ENCODE peak calls at places on chromosomes 2 and 18, in six cellular contexts. One of them, this sample, is unnamed.

GRCh38 chr18:39184176-39184575 is 1618.6 kb upstream of the CELF4 start:
- DNase-seq in OCI-LY7: no peak
- DNase-seq in tibial nerve: no peak
- DNase-seq in breast epithelium: no peak
- DNase-seq in kidney: no peak
- DNase-seq in CD4-positive, CD25-positive, alpha-beta regulatory T cell: no peak
- DNase-seq in this sample: no peak

GRCh38 chr2:193627187-193627917 is 1432.6 kb upstream of the TMEFF2 start:
- DNase-seq in CD4-positive, CD25-positive, alpha-beta regulatory T cell: no peak
- DNase-seq in OCI-LY7: no peak
- DNase-seq in kidney: no peak
- DNase-seq in tibial nerve: no peak
- DNase-seq in breast epithelium: no peak
- DNase-seq in this sample: no peak

GRCh38 chr2:120546077-120546864 is 189.4 kb upstream of the GLI2 start:
- DNase-seq in tibial nerve: peak; percentile 50
- DNase-seq in CD4-positive, CD25-positive, alpha-beta regulatory T cell: no peak
- DNase-seq in OCI-LY7: no peak
- DNase-seq in kidney: no peak
- DNase-seq in breast epithelium: no peak
- DNase-seq in this sample: no peak

GRCh38 chr18:39350916-39351315 is 1785.3 kb upstream of the CELF4 start:
- DNase-seq in tibial nerve: no peak
- DNase-seq in CD4-positive, CD25-positive, alpha-beta regulatory T cell: no peak
- DNase-seq in OCI-LY7: no peak
- DNase-seq in kidney: no peak
- DNase-seq in breast epithelium: no peak
- DNase-seq in this sample: no peak

GRCh38 chr2:33009249-33009648 is 62.5 kb downstream of the LTBP1 start:
- DNase-seq in OCI-LY7: no peak
- DNase-seq in tibial nerve: no peak
- DNase-seq in CD4-positive, CD25-positive, alpha-beta regulatory T cell: no peak
- DNase-seq in breast epithelium: no peak
- DNase-seq in kidney: no peak
- DNase-seq in this sample: no peak

GRCh38 chr2:179428659-179429058 is 164.0 kb upstream of the SESTD1 start:
- DNase-seq in kidney: no peak
- DNase-seq in breast epithelium: no peak
- DNase-seq in CD4-positive, CD25-positive, alpha-beta regulatory T cell: no peak
- DNase-seq in tibial nerve: no peak
- DNase-seq in OCI-LY7: no peak
- DNase-seq in this sample: no peak

GRCh38 chr2:99088017-99088416 is 53.5 kb upstream of the C2orf15 start:
- DNase-seq in CD4-positive, CD25-positive, alpha-beta regulatory T cell: peak; percentile 53
- DNase-seq in tibial nerve: no peak
- DNase-seq in kidney: no peak
- DNase-seq in breast epithelium: no peak
- DNase-seq in OCI-LY7: no peak
- DNase-seq in this sample: no peak

GRCh38 chr18:79208882-79209281 is 139.7 kb downstream of the ATP9B start:
- DNase-seq in tibial nerve: no peak
- DNase-seq in CD4-positive, CD25-positive, alpha-beta regulatory T cell: no peak
- DNase-seq in OCI-LY7: no peak
- DNase-seq in breast epithelium: no peak
- DNase-seq in kidney: no peak
- DNase-seq in this sample: no peak

GRCh38 chr2:218886461-218886947 is 5.9 kb downstream of the WNT10A start:
- DNase-seq in breast epithelium: no peak
- DNase-seq in kidney: peak; percentile 67
- DNase-seq in CD4-positive, CD25-positive, alpha-beta regulatory T cell: no peak
- DNase-seq in OCI-LY7: no peak
- DNase-seq in tibial nerve: no peak
- DNase-seq in this sample: no peak

GRCh38 chr18:9232977-9233376 is 96.4 kb downstream of the ANKRD12 start:
- DNase-seq in tibial nerve: no peak
- DNase-seq in CD4-positive, CD25-positive, alpha-beta regulatory T cell: no peak
- DNase-seq in OCI-LY7: no peak
- DNase-seq in kidney: no peak
- DNase-seq in breast epithelium: no peak
- DNase-seq in this sample: no peak

GRCh38 chr2:236579746-236580315 is 10.2 kb downstream of the ACKR3 start:
- DNase-seq in CD4-positive, CD25-positive, alpha-beta regulatory T cell: no peak
- DNase-seq in OCI-LY7: no peak
- DNase-seq in breast epithelium: no peak
- DNase-seq in kidney: no peak
- DNase-seq in tibial nerve: no peak
- DNase-seq in this sample: no peak

GRCh38 chr2:44163782-44164181 is 4.9 kb upstream of the PPM1B start:
- DNase-seq in kidney: no peak
- DNase-seq in OCI-LY7: no peak
- DNase-seq in CD4-positive, CD25-positive, alpha-beta regulatory T cell: no peak
- DNase-seq in breast epithelium: no peak
- DNase-seq in tibial nerve: no peak
- DNase-seq in this sample: no peak

DNA sequence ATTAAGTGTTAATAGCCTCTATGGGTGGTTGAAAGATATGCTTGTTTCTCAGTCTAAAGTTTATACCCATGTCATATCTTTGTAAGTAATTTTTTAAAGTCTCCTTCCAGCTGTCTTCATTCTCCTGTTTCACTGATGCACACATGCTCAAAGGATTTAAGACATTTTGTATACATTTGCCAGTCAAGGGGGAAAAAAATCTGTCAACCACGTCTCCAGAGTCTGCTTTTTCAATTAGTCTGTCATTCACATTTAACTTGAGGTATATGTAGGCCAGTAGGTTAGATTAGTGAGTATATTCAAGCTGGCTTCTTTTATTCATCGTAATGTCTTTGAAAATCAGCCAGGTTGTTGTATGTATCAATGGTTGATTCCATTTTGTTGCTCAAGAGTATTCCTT is 193.5 kb downstream of the MCFD2 start:
- DNase-seq in CD4-positive, CD25-positive, alpha-beta regulatory T cell: no peak
- DNase-seq in breast epithelium: no peak
- DNase-seq in OCI-LY7: no peak
- DNase-seq in kidney: no peak
- DNase-seq in tibial nerve: no peak
- DNase-seq in this sample: no peak
- H3K4me1 ChIP-seq in CD4-positive, CD25-positive, alpha-beta regulatory T cell: peaks cover 11% of the 10 kb centered on the region
- H3K4me1 ChIP-seq in breast epithelium: no peaks in the 10 kb centered on the region
- H3K4me1 ChIP-seq in OCI-LY7: peaks cover 15% of the 10 kb centered on the region
- H3K4me1 ChIP-seq in kidney: peaks cover 16% of the 10 kb centered on the region
- H3K4me1 ChIP-seq in tibial nerve: peaks cover 5% of the 10 kb centered on the region
- H3K4me1 ChIP-seq in this sample: peaks cover 49% of the 10 kb centered on the region

DNA sequence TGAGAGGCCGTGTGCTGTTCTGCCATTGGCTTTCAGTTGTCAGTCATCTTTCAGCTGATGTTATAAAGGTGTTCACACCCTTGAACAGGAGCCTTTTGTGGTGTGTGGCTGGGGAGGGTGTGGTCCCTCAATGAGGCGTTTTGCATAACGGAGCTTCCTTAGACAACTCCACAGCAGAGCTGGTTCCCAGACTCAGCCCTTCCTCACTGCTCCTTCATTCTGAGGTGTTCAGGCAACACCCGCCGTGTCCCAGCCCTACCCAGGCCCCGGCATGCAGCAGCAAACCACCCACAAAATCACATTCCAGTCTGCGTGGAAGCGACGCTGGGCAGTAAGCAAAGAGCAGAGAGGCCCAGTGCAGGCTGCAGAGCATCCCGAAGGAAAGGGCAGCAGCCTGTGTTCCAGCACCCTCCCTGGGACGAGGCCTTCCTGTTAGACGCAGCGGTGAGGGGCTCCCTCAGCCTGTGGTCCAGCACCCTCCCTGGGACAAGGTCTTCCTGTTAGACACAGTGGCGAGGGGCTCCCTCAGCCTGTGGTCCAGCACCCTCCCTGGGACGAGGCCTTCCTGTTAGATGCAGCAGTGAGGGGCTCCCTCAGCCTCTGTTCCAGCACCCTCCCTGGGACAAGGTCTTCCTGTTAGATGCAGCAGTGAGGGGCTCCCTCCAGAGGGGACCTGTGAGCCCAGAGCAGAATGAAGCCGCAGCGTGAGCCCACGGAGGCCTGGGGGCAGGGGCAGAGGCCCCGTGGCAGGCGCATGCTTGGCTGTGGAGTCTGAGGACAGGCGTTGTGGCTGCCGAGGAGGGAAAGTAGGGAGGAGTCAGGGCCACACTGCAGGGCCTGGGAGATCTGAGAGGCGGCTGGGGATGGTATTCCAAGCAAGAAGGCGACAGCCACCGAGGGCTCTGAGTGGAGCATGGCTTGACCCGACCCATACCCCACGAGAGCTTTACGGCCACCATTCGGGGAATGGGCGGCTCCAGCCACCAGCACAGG is 201.8 kb upstream of the HDAC4 start:
- DNase-seq in breast epithelium: peak; percentile 25
- DNase-seq in kidney: no peak
- DNase-seq in CD4-positive, CD25-positive, alpha-beta regulatory T cell: peak; percentile 47
- DNase-seq in tibial nerve: no peak
- DNase-seq in OCI-LY7: no peak
- DNase-seq in this sample: peak; percentile 39
- H3K9me3 ChIP-seq in breast epithelium: no peaks in the 10 kb centered on the region
- H3K9me3 ChIP-seq in kidney: no peaks in the 10 kb centered on the region
- H3K9me3 ChIP-seq in CD4-positive, CD25-positive, alpha-beta regulatory T cell: no peaks in the 10 kb centered on the region
- H3K9me3 ChIP-seq in tibial nerve: no peaks in the 10 kb centered on the region
- H3K9me3 ChIP-seq in OCI-LY7: no peaks in the 10 kb centered on the region
- H3K9me3 ChIP-seq in this sample: no peaks in the 10 kb centered on the region

DNA sequence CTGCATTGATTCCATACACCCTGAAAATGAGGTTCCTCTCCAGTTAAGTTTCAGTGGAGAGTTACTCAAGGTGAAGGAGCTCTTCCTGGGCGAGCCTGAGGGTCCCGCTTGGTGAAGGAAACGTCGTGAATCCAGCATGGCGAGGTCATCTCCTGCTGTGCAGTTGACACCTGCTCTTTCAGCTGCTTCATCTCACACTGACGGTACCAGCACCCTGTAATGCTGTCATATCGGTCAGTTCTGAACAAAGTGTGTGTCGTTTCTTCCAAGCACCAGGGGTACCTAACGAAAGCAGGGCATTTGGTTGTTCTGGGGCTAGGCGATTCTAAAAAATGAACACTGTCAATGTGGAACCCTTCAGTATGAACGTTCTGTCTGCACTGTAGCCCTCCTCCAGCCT is 52.6 kb downstream of the ITGB1BP1 start:
- DNase-seq in kidney: no peak
- DNase-seq in tibial nerve: no peak
- DNase-seq in breast epithelium: no peak
- DNase-seq in CD4-positive, CD25-positive, alpha-beta regulatory T cell: no peak
- DNase-seq in OCI-LY7: no peak
- DNase-seq in this sample: no peak
- H3K36me3 ChIP-seq in kidney: peaks cover 8% of the 10 kb centered on the region
- H3K36me3 ChIP-seq in tibial nerve: no peaks in the 10 kb centered on the region
- H3K36me3 ChIP-seq in breast epithelium: no peaks in the 10 kb centered on the region
- H3K36me3 ChIP-seq in CD4-positive, CD25-positive, alpha-beta regulatory T cell: no peaks in the 10 kb centered on the region
- H3K36me3 ChIP-seq in OCI-LY7: no peaks in the 10 kb centered on the region
- H3K36me3 ChIP-seq in this sample: peaks cover 68% of the 10 kb centered on the region

DNA sequence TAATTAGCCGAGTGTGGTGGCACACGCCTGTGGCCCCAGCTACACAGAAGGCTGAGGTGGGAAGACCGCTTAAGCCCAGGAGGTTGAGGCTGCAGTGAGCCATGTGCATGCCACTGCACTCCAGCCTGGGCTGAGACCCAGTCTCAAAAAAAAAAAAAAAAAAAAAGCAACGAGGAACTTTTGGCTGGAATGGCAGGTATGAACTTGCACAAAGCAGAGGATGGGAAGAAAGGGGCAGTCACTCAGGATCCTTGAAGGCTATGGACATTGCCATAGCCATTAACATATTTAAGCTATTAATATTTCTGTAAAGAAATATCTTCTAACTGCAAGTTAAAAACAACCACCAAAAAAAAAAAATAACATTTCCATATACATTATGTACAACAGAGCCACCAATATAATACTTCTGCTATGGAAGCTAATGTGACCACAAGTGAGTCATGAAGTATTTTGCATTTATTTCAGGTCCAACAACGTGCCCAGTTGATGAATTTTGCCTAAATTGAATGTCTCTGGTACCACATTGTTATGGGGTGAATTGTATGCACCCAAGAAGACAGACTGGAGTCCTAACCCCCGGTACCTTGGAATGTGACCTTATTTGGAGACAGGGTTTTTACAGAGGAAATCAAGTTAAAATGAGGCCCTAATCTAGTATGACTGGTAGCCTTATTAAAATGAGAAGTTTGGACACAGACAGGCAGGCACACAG is 102.9 kb downstream of the RBMS1 start:
- DNase-seq in kidney: no peak
- DNase-seq in CD4-positive, CD25-positive, alpha-beta regulatory T cell: no peak
- DNase-seq in tibial nerve: no peak
- DNase-seq in breast epithelium: no peak
- DNase-seq in OCI-LY7: no peak
- DNase-seq in this sample: no peak
- H3K4me1 ChIP-seq in kidney: peaks cover 18% of the 10 kb centered on the region
- H3K4me1 ChIP-seq in CD4-positive, CD25-positive, alpha-beta regulatory T cell: peaks cover 57% of the 10 kb centered on the region
- H3K4me1 ChIP-seq in tibial nerve: peaks cover 52% of the 10 kb centered on the region
- H3K4me1 ChIP-seq in breast epithelium: peaks cover 6% of the 10 kb centered on the region
- H3K4me1 ChIP-seq in OCI-LY7: peaks cover 30% of the 10 kb centered on the region
- H3K4me1 ChIP-seq in this sample: peaks cover 89% of the 10 kb centered on the region

DNA sequence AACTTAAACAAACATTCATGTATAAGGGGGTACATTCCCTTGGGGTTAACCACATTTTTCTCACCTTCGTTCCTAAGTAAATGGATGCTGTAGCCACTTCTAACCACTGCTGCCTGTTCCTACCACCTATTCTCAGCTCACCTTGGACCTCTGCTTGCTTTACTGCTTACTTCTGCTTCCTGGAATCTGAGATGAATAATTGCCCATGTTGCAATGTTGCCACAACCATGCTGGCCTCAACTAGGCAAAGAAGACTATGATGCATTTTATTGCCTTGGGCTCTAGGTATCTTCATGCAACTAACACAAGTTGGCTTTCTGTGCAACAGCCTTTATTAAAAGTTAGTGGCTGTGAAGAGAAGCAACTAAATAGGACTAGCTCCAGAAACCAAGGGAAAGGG is 106.3 kb upstream of the TCF4 start:
- DNase-seq in OCI-LY7: no peak
- DNase-seq in kidney: no peak
- DNase-seq in CD4-positive, CD25-positive, alpha-beta regulatory T cell: no peak
- DNase-seq in breast epithelium: no peak
- DNase-seq in tibial nerve: no peak
- DNase-seq in this sample: no peak
- H3K9me3 ChIP-seq in OCI-LY7: no peaks in the 10 kb centered on the region
- H3K9me3 ChIP-seq in kidney: no peaks in the 10 kb centered on the region
- H3K9me3 ChIP-seq in CD4-positive, CD25-positive, alpha-beta regulatory T cell: no peaks in the 10 kb centered on the region
- H3K9me3 ChIP-seq in breast epithelium: no peaks in the 10 kb centered on the region
- H3K9me3 ChIP-seq in tibial nerve: no peaks in the 10 kb centered on the region
- H3K9me3 ChIP-seq in this sample: no peaks in the 10 kb centered on the region

DNA sequence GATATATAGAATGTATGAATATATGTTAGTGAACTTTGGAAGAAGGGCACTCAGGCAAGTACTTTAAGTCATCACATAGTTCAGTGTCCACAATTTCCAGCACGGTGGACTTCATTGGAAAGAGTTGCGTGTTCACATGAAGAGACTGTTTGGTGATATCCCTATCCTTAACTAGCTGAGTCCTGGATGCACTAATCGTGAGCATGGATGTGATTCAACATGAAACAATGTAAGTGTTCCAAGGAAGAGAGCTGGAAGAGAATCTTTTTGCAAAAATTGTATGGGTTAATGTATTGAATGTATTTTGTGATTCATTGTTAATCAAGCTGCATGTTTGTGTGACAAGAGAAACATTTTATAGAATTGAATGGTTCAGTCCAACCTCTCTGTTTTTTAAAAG is 8.4 kb downstream of the XRCC5 start:
- DNase-seq in CD4-positive, CD25-positive, alpha-beta regulatory T cell: no peak
- DNase-seq in breast epithelium: no peak
- DNase-seq in OCI-LY7: no peak
- DNase-seq in tibial nerve: no peak
- DNase-seq in kidney: no peak
- DNase-seq in this sample: no peak
- H3K36me3 ChIP-seq in CD4-positive, CD25-positive, alpha-beta regulatory T cell: peaks cover 79% of the 10 kb centered on the region
- H3K36me3 ChIP-seq in breast epithelium: peaks cover 3% of the 10 kb centered on the region
- H3K36me3 ChIP-seq in OCI-LY7: peaks cover 100% of the 10 kb centered on the region
- H3K36me3 ChIP-seq in tibial nerve: no peaks in the 10 kb centered on the region
- H3K36me3 ChIP-seq in kidney: peaks cover 40% of the 10 kb centered on the region
- H3K36me3 ChIP-seq in this sample: peaks cover 85% of the 10 kb centered on the region

GRCh38 chr2:197195591-197195990 is 115.0 kb downstream of the ANKRD44 start:
- DNase-seq in CD4-positive, CD25-positive, alpha-beta regulatory T cell: no peak
- DNase-seq in tibial nerve: no peak
- DNase-seq in OCI-LY7: no peak
- DNase-seq in kidney: no peak
- DNase-seq in breast epithelium: no peak
- DNase-seq in this sample: no peak
- H3K4me1 ChIP-seq in CD4-positive, CD25-positive, alpha-beta regulatory T cell: peaks cover 80% of the 10 kb centered on the region
- H3K4me1 ChIP-seq in tibial nerve: peaks cover 22% of the 10 kb centered on the region
- H3K4me1 ChIP-seq in OCI-LY7: peaks cover 69% of the 10 kb centered on the region
- H3K4me1 ChIP-seq in kidney: no peaks in the 10 kb centered on the region
- H3K4me1 ChIP-seq in breast epithelium: no peaks in the 10 kb centered on the region
- H3K4me1 ChIP-seq in this sample: peaks cover 76% of the 10 kb centered on the region

This sample was measured in lower lobe of right lung.